ENCODE peak calls at places on chromosomes 13 and 19, in four cellular contexts. F, U, R and E are unnamed samples.

GRCh38 chr19:18612772-18613588 is at the start of gene TMEM59L:
- DNase-seq in F (no peak), U (no peak), R (no peak), E (peak)

GRCh38 chr13:50991624-50992610 is 82.3 kb downstream of the RNASEH2B start:
- DNase-seq in F (no peak), U (no peak), R (peak), E (no peak)

GRCh38 chr19:1852294-1852646 is 4.0 kb upstream of the REXO1 start:
- DNase-seq in F (no peak), U (no peak), R (no peak), E (no peak)

GRCh38 chr13:112842343-112842856 is 126.6 kb upstream of the MCF2L start:
- DNase-seq in F (no peak), U (no peak), R (no peak), E (peak)

GRCh38 chr19:47713046-47714021 is at the start of gene EHD2:
- DNase-seq in F (no peak), U (no peak), R (peak), E (peak)

GRCh38 chr13:46100191-46100877 is 4.5 kb downstream of the CPB2 start:
- DNase-seq in F (no peak), U (no peak), R (no peak), E (no peak)

GRCh38 chr13:43815204-43815603 is 28.4 kb upstream of the ENOX1 start:
- DNase-seq in F (no peak), U (no peak), R (no peak), E (no peak)

GRCh38 chr13:109862627-109863026 is 76.2 kb upstream of the IRS2 start:
- DNase-seq in F (no peak), U (peak), R (no peak), E (no peak)

GRCh38 chr19:10086904-10087256 is 763 bp downstream of the SHFL start:
- DNase-seq in F (no peak), U (no peak), R (no peak), E (no peak)

GRCh38 chr19:19460258-19460731 is 54.8 kb downstream of the GATAD2A start:
- DNase-seq in F (no peak), U (no peak), R (peak), E (no peak)

GRCh38 chr13:86155756-86156155 is 356.5 kb upstream of the SLITRK6 start:
- DNase-seq in F (no peak), U (no peak), R (no peak), E (peak)

GRCh38 chr19:5108866-5109265 is 140.0 kb downstream of the KDM4B start:
- DNase-seq in F (no peak), U (no peak), R (no peak), E (no peak)

GRCh38 chr19:28170066-28170465 is 1042.9 kb downstream of the UQCRFS1 start:
- DNase-seq in F (no peak), U (no peak), R (no peak), E (no peak)

GRCh38 chr13:80050252-80050651 is 290.7 kb downstream of the SPRY2 start:
- DNase-seq in F (no peak), U (no peak), R (no peak), E (no peak)

GRCh38 chr19:51702103-51702753 is 9.1 kb downstream of the SPACA6 start:
- DNase-seq in F (no peak), U (no peak), R (no peak), E (peak)

GRCh38 chr13:43805071-43805468 is 18.3 kb upstream of the ENOX1 start:
- DNase-seq in F (peak), U (peak), R (no peak), E (peak)

GRCh38 chr13:46858776-46859175 is 38.1 kb downstream of the HTR2A start:
- DNase-seq in F (no peak), U (no peak), R (no peak), E (no peak)

GRCh38 chr13:75841905-75842304 is 205.8 kb downstream of the LMO7 start:
- DNase-seq in F (no peak), U (no peak), R (no peak), E (no peak)

GRCh38 chr13:59356607-59357006 is 807.1 kb downstream of the DIAPH3 start:
- DNase-seq in F (no peak), U (no peak), R (peak), E (no peak)

GRCh38 chr19:33060586-33060985 is 4.1 kb downstream of the RHPN2 start:
- DNase-seq in F (no peak), U (no peak), R (no peak), E (no peak)

GRCh38 chr19:1410136-1410786 is 2.9 kb downstream of the DAZAP1 start:
- DNase-seq in F (no peak), U (no peak), R (no peak), E (no peak)

GRCh38 chr19:5691930-5692784 is 2.1 kb downstream of the RPL36 start:
- DNase-seq in F (no peak), U (no peak), R (no peak), E (peak)

GRCh38 chr13:38180100-38180499 is 169.6 kb upstream of the UFM1 start:
- DNase-seq in F (no peak), U (no peak), R (no peak), E (no peak)

GRCh38 chr13:20156711-20157110 is 4.1 kb downstream of the GJA3 start:
- DNase-seq in F (no peak), U (no peak), R (no peak), E (no peak)

GRCh38 chr13:52127783-52128702 is 830 bp downstream of the NEK5 start:
- DNase-seq in F (peak), U (peak), R (peak), E (peak)

GRCh38 chr19:1000591-1001537 is 645 bp downstream of the GRIN3B start:
- DNase-seq in F (no peak), U (no peak), R (no peak), E (peak)

GRCh38 chr19:18135712-18136584 is 17.0 kb upstream of the PIK3R2 start:
- DNase-seq in F (no peak), U (no peak), R (no peak), E (no peak)

GRCh38 chr13:84902243-84902642 is 897.0 kb downstream of the SLITRK6 start:
- DNase-seq in F (no peak), U (no peak), R (no peak), E (no peak)

GRCh38 chr19:38557205-38557799 is 60.5 kb downstream of the MAP4K1 start:
- DNase-seq in F (no peak), U (no peak), R (peak), E (no peak)

GRCh38 chr13:42612021-42612765 is 38.2 kb downstream of the TNFSF11 start:
- DNase-seq in F (no peak), U (no peak), R (no peak), E (no peak)

GRCh38 chr13:76888421-76888820 is 2.2 kb upstream of the KCTD12 start:
- DNase-seq in F (no peak), U (no peak), R (no peak), E (no peak)

GRCh38 chr13:55160911-55161310 is 1979.8 kb upstream of the PRR20A start:
- DNase-seq in F (no peak), U (no peak), R (no peak), E (no peak)

GRCh38 chr13:77338961-77339401 is 12.1 kb upstream of the MYCBP2 start:
- DNase-seq in F (no peak), U (no peak), R (peak), E (no peak)

GRCh38 chr19:397321-397720 is 11.6 kb downstream of the C2CD4C start:
- DNase-seq in F (no peak), U (no peak), R (no peak), E (no peak)

GRCh38 chr19:53034948-53035675 is 9.4 kb upstream of the ERVV-2 start:
- DNase-seq in F (no peak), U (no peak), R (no peak), E (no peak)

GRCh38 chr13:98687319-98687718 is 65.2 kb downstream of the SLC15A1 start:
- DNase-seq in F (no peak), U (no peak), R (no peak), E (no peak)

GRCh38 chr13:59997976-59998375 is 165.8 kb downstream of the DIAPH3 start:
- DNase-seq in F (no peak), U (no peak), R (no peak), E (no peak)

GRCh38 chr19:56155124-56155687 is 14.1 kb downstream of the ZNF444 start:
- DNase-seq in F (no peak), U (no peak), R (no peak), E (peak)

DNA sequence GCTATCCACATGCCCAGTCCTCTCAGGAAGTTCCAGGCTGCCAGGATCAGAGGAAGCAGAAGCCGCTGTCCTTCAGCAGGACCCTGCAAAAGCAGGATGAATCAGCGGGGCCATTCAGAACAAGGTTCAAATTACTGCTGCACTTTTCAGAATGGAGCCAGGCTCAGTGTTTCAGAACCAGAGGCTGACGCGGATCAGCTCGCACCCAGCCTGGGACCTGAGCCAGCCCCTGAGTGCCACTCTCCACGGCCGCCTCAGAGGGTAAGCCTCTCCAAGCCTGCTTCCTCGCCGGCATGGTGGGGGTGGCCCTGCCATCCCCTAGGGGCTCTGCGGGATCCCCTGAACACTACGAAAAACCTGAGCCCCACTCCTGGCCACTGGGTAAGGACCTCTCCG is 24.7 kb downstream of the RASA3 start:
- DNase-seq in F (no peak), U (no peak), R (no peak), E (no peak)
- TF ChIP-seq REST in F (no peak), U (no peak), R (no peak), E (no peak)

GRCh38 chr13:102667911-102668310 is 26.9 kb downstream of the METTL21C start:
- DNase-seq in F (no peak), U (no peak), R (no peak), E (no peak)
- TF ChIP-seq POLR2AphosphoS5 in F (no peak), U (no peak), R (no peak), E (no peak)

DNA sequence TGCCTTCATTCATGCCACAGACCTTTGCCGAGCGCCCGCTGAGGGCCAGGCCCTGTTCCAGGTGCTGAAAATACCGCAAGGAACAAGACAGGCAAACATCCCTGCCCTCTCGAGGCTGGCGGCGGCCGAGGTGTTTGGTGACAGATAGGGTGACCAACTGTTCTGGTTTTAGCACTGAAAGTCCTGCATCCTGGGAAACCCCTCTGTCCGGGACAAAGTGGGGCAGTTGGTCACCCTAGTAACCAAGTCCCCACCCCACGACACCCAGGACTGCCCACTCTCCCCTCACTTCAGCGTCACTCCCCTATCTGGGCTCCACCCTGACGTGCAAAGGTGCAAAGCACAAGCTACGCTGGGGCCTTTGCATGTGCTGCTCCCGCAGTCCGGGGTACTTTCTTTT is 17.3 kb downstream of the ZBTB7A start:
- DNase-seq in F (no peak), U (no peak), R (no peak), E (no peak)
- TF ChIP-seq REST in F (peak), U (no peak), R (peak), E (peak)

DNA sequence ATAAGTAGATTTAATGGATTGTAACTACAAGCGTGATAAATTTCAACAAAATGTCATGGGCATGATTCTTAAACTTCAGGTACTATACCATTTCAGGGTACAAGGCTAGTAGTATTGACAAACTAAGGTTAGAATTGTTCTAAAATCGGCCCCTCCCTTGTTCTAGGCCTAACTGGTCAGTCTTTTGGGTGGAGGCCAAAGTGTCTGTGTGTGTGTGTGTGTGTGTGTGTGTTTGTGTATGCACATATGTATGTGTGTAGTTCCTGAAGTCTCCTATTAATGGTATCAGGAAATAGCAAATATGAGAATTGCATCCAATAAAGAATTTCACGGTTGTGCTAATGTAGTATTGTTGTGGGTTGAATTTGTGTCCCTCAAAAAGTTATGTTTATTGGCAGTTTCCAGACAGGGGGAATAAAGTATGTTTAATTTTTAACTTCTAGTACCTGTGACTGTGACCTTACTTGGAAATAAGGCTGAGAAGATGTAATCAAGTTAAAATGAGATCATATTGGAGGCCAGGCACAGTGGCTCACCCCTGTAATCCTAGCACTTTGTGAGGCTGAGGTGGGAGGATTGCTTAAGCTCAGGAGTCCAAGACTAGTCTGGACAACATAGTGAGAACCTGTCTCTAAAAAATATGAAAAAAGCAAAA is 119.2 kb downstream of the KLF5 start:
- DNase-seq in F (no peak), U (no peak), R (no peak), E (no peak)
- TF ChIP-seq POLR2AphosphoS5 in F (no peak), U (no peak), R (no peak), E (no peak)

DNA sequence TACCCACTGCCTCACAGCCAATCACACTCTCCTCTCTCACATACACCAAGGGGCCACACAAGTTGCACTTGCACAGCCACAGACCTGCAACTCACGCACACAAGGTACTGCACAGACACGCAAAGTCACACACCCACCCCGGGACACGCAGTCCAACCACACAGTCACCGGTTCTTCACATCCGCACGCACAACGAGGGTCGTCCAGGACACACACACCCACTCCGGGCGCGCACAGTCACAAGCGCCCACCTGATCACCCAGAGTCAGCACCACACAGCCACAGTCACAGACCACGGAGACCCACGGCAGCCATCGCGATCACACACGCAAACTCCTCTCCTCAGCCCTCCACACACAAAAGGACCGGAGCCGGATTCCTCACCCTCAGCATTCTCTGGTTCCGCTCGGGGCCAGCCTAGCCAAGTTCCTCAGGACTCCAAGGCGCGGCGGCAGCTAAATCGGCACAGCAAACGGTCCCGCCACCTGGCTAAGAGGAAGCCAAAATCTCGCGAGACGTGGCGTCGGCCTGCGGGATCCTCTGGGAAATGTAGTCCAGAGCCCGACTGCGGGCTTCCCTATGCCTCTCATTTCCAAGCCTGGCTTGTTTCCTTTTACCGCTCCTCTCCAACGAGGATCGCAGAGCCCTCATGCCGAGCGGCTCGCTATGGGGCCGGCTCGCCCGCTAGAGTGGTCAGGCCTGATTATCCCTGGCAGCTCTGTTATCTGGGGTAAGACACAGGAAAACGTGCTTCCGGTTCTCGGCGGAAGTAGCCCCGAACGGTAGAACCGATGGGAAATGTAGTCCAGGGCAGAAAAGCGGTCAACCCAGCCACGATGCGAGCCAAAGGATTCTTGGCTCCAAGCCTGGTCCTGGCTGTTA is at the start of gene ZNF850:
- DNase-seq in F (peak), U (peak), R (peak), E (peak)
- TF ChIP-seq REST in F (no peak), U (no peak), R (no peak), E (no peak)

DNA sequence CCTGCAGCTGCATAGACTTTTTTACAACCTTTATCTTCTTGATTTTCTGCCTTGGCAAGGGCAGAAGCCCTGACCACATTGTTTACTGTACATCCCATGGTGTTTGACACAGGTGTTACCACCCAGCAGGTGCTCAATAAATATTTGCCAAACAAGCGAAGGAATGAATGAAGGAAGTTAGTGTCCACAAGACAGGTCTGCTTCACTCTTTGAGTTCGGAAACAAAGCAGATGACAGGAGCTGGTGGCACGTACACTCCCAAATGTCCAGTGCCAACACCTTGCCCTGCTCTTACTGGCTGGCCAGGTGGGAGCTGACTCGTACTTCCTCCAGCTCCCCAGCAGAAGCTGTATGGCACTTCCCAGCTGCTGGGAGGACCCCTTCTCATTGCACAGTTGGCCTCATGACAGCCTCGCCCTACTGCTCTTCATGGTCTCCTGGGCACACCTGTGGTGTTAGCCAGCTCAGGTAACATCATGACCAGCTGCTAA is 22.0 kb upstream of the MUC16 start:
- DNase-seq in F (no peak), U (no peak), R (no peak), E (no peak)
- TF ChIP-seq POLR2AphosphoS5 in F (peak), U (no peak), R (no peak), E (no peak)